ENCODE peak calls at places on chromosomes 6 and 20, in four cellular contexts. D, U, Y and R are unnamed samples.

GRCh38 chr20:59938696-59939051 is 1.4 kb downstream of the PPP1R3D start:
- DNase-seq in D (no peak), U (peak), Y (peak), R (peak)

GRCh38 chr20:40160151-40160550 is 528.9 kb downstream of the MAFB start:
- DNase-seq in D (peak), U (peak), Y (no peak), R (peak)

GRCh38 chr6:89411019-89411268 is 1.1 kb downstream of the RRAGD start:
- DNase-seq in D (no peak), U (no peak), Y (no peak), R (no peak)

GRCh38 chr20:57679113-57679512 is 30.7 kb downstream of the PMEPA1 start:
- DNase-seq in D (no peak), U (no peak), Y (no peak), R (no peak)

GRCh38 chr6:22043284-22043962 is 253.4 kb downstream of the PRL start:
- DNase-seq in D (peak), U (peak), Y (no peak), R (no peak)

GRCh38 chr6:48611332-48611731 is 500.3 kb upstream of the PTCHD4 start:
- DNase-seq in D (peak), U (peak), Y (no peak), R (peak)

GRCh38 chr6:150143521-150144293 is 863 bp downstream of the PPP1R14C start:
- DNase-seq in D (no peak), U (no peak), Y (no peak), R (no peak)

GRCh38 chr6:37651991-37652390 is 45.7 kb downstream of the MDGA1 start:
- DNase-seq in D (no peak), U (no peak), Y (no peak), R (no peak)

GRCh38 chr6:18488004-18488403 is 100.9 kb downstream of the RNF144B start:
- DNase-seq in D (no peak), U (no peak), Y (no peak), R (peak)

GRCh38 chr20:1509237-1509636 is 18.0 kb upstream of the SIRPB2 start:
- DNase-seq in D (peak), U (peak), Y (no peak), R (peak)

GRCh38 chr20:56453347-56453746 is 15.1 kb upstream of the RTF2 start:
- DNase-seq in D (no peak), U (no peak), Y (no peak), R (no peak)

GRCh38 chr6:44254957-44255808 is 2.1 kb downstream of the SLC35B2 start:
- DNase-seq in D (no peak), U (no peak), Y (no peak), R (no peak)

GRCh38 chr20:41499961-41500725 is 118.0 kb downstream of the CHD6 start:
- DNase-seq in D (no peak), U (no peak), Y (no peak), R (no peak)

GRCh38 chr6:36244641-36245280 is 25.1 kb upstream of the PNPLA1 start:
- DNase-seq in D (no peak), U (peak), Y (no peak), R (no peak)

GRCh38 chr20:9454781-9455180 is 59.6 kb upstream of the LAMP5 start:
- DNase-seq in D (no peak), U (peak), Y (no peak), R (peak)

GRCh38 chr6:166605752-166606151 is 19.3 kb upstream of the RAMACL start:
- DNase-seq in D (no peak), U (no peak), Y (no peak), R (no peak)

GRCh38 chr20:45919951-45920794 is 8.2 kb upstream of the PLTP start:
- DNase-seq in D (peak), U (peak), Y (no peak), R (no peak)

GRCh38 chr6:63403725-63404124 is 83.9 kb upstream of the LGSN start:
- DNase-seq in D (no peak), U (no peak), Y (no peak), R (peak)

GRCh38 chr6:167712332-167713087 is 114.2 kb upstream of the AFDN start:
- DNase-seq in D (no peak), U (no peak), Y (no peak), R (no peak)

GRCh38 chr20:57425150-57426013 is 34.2 kb downstream of the RBM38 start:
- DNase-seq in D (peak), U (peak), Y (peak), R (no peak)

GRCh38 chr6:108164815-108165706 is 761 bp upstream of the NR2E1 start:
- DNase-seq in D (no peak), U (no peak), Y (no peak), R (no peak)

GRCh38 chr20:10508468-10509251 is 73.6 kb downstream of the SLX4IP start:
- DNase-seq in D (peak), U (peak), Y (no peak), R (no peak)

GRCh38 chr20:7195704-7196103 is 428.2 kb downstream of the BMP2 start:
- DNase-seq in D (peak), U (no peak), Y (peak), R (peak)

GRCh38 chr20:51532577-51533191 is 9.8 kb downstream of the NFATC2 start:
- DNase-seq in D (no peak), U (peak), Y (no peak), R (no peak)

GRCh38 chr6:13250703-13251102 is 77.6 kb downstream of the TBC1D7 start:
- DNase-seq in D (peak), U (no peak), Y (no peak), R (peak)

GRCh38 chr6:157668034-157668401 is 155.0 kb upstream of the SNX9 start:
- DNase-seq in D (no peak), U (no peak), Y (no peak), R (no peak)

GRCh38 chr6:157670466-157671186 is 152.4 kb upstream of the SNX9 start:
- DNase-seq in D (no peak), U (no peak), Y (no peak), R (no peak)

GRCh38 chr6:157668690-157669089 is 154.4 kb upstream of the SNX9 start:
- DNase-seq in D (no peak), U (no peak), Y (no peak), R (no peak)

GRCh38 chr6:157667211-157668033 is 155.6 kb upstream of the SNX9 start:
- DNase-seq in D (peak), U (peak), Y (no peak), R (peak)

DNA sequence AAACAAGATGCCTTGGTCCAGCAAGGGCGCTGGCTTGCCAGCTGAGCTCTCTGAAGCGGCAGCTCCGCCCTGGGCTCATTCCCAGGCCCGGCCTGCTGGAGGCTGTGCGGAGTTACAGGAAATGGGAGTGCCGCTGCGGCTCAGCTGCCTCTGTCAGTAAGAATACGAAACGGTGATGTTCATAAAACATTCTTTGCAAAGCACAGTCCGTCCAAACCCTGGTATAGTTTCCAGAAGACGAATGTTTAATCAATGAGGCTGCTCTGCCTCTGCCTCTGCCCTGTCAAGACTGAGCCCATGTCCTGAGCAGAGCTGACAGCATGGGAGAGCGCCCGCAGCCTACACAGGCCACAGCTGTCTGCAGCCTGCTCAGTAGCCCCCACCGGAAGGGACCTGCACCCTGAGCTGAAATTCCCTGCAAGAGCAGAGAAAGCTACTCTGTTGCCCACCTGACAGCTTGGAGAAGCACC is 153.3 kb upstream of the SNX9 start:
- DNase-seq in D (peak), U (peak), Y (no peak), R (peak)
- TF ChIP-seq CTCF in D (peak), U (peak), Y (peak), R (peak)

DNA sequence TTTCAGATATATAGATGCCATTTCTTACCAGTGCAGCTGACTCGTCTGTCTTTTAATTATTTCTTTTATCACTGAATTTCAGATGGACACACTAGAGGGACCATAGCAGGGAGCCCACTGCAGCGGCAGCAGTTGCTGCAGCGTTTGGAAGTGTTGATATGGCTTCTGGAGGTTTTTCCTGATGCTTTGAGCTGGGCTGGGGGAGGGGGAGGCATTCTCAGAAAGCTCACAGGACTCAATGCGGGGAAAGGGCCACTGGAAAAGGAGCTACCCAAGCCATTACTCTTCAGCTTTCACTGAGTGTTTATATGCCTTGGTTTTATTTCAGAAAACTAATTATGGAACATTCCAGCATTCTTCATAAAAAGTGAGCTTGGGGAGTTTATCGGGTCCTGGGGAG is 740.3 kb upstream of the FLRT3 start:
- DNase-seq in D (no peak), U (no peak), Y (no peak), R (no peak)
- H3K4me3 ChIP-seq in D (no peak), U (no peak), Y (no peak), R (no peak)

GRCh38 chr20:32521780-32522524 is 63.2 kb downstream of the NOL4L start:
- DNase-seq in D (peak), U (peak), Y (no peak), R (peak)
- TF ChIP-seq CTCF in D (peak), U (peak), Y (peak), R (peak)

GRCh38 chr6:72595812-72596211 is 26.1 kb upstream of the KCNQ5 start:
- DNase-seq in D (no peak), U (no peak), Y (no peak), R (no peak)
- H3K4me3 ChIP-seq in D (no peak), U (no peak), Y (no peak), R (no peak)

GRCh38 chr6:125748534-125749111 is 809 bp upstream of the HEY2 start:
- DNase-seq in D (no peak), U (peak), Y (no peak), R (peak)

GRCh38 chr6:125750692-125751333 is 1.4 kb downstream of the HEY2 start:
- DNase-seq in D (no peak), U (no peak), Y (no peak), R (no peak)

GRCh38 chr6:125749864-125750691 is 646 bp downstream of the HEY2 start:
- DNase-seq in D (no peak), U (no peak), Y (no peak), R (no peak)

GRCh38 chr6:125747589-125748533 is 1.6 kb upstream of the HEY2 start:
- DNase-seq in D (no peak), U (no peak), Y (no peak), R (peak)

GRCh38 chr6:125749112-125749863 is at the start of gene HEY2:
- DNase-seq in D (peak), U (peak), Y (peak), R (peak)
- TF ChIP-seq CTCF in D (no peak), U (no peak), Y (no peak), R (no peak)